ENCODE peak calls at places on chromosomes 6 and 20, in five cellular contexts. D is activated T-cell treated with anti-CD3 and anti-CD28 coated beads for 24 hours; L is stimulated activated CD4-positive, alpha-beta T cell treated with anti-CD3 and anti-CD28 coated beads, Interleukin-12 subunit alpha, Interleukin-12 subunit beta, amount 100 ng/mL, for 4 hours; H is cardiac muscle cell; Z is adipocyte. V is an unnamed sample.

GRCh38 chr6:139605350-139605749 is 230.9 kb upstream of the CITED2 start:
- DNase-seq in D (no peak), L (no peak), H (no peak), Z (no peak), V (no peak)

GRCh38 chr6:140677781-140678528 is 1303.5 kb upstream of the CITED2 start:
- DNase-seq in D (no peak), L (no peak), H (no peak), Z (no peak), V (no peak)

GRCh38 chr6:136525586-136526195 is 24.5 kb downstream of the MAP7 start:
- DNase-seq in D (no peak), L (no peak), H (no peak), Z (no peak), V (no peak)

GRCh38 chr20:62875419-62876355 is 14.1 kb upstream of the TCFL5 start:
- DNase-seq in D (no peak), L (no peak), H (peak), Z (peak), V (peak)

GRCh38 chr20:51800132-51800721 is 2.1 kb downstream of the SALL4 start:
- DNase-seq in D (peak), L (peak), H (peak), Z (peak), V (peak)

GRCh38 chr6:108556864-108557493 is 3.7 kb upstream of the FOXO3 start:
- DNase-seq in D (no peak), L (no peak), H (no peak), Z (peak), V (no peak)

GRCh38 chr6:18509871-18510643 is 122.9 kb downstream of the RNF144B start:
- DNase-seq in D (no peak), L (no peak), H (no peak), Z (peak), V (no peak)

GRCh38 chr6:106163966-106164877 is 78.1 kb downstream of the PRDM1 start:
- DNase-seq in D (peak), L (peak), H (no peak), Z (peak), V (peak)

GRCh38 chr6:149060985-149061760 is 256.3 kb upstream of the TAB2 start:
- DNase-seq in D (no peak), L (no peak), H (no peak), Z (peak), V (no peak)

GRCh38 chr6:137443901-137444300 is 50.3 kb downstream of the OLIG3 start:
- DNase-seq in D (no peak), L (no peak), H (no peak), Z (no peak), V (no peak)

GRCh38 chr6:129493396-129493902 is 216.5 kb downstream of the ARHGAP18 start:
- DNase-seq in D (no peak), L (no peak), H (no peak), Z (peak), V (no peak)

GRCh38 chr6:4059115-4059777 is 19.7 kb downstream of the FAM217A start:
- DNase-seq in D (peak), L (peak), H (no peak), Z (peak), V (no peak)

GRCh38 chr6:167796668-167797031 is 30.1 kb upstream of the AFDN start:
- DNase-seq in D (no peak), L (no peak), H (no peak), Z (no peak), V (no peak)

GRCh38 chr20:40930561-40930960 is 98.1 kb upstream of the TOP1 start:
- DNase-seq in D (no peak), L (no peak), H (no peak), Z (no peak), V (no peak)

GRCh38 chr6:108114861-108115597 is 40.5 kb upstream of the OSTM1 start:
- DNase-seq in D (no peak), L (no peak), H (peak), Z (peak), V (peak)

GRCh38 chr6:120947111-120947510 is 387.2 kb downstream of the TBC1D32 start:
- DNase-seq in D (no peak), L (no peak), H (no peak), Z (no peak), V (no peak)

GRCh38 chr6:39681566-39682250 is 43.5 kb downstream of the KIF6 start:
- DNase-seq in D (no peak), L (no peak), H (no peak), Z (peak), V (no peak)

GRCh38 chr6:43779864-43780260 is 9.9 kb downstream of the VEGFA start:
- DNase-seq in D (no peak), L (no peak), H (no peak), Z (no peak), V (no peak)

GRCh38 chr6:89992818-89993217 is 98.5 kb downstream of the GJA10 start:
- DNase-seq in D (no peak), L (no peak), H (no peak), Z (no peak), V (no peak)

GRCh38 chr6:29071831-29072723 is 15.0 kb downstream of the OR2B3 start:
- DNase-seq in D (no peak), L (no peak), H (peak), Z (peak), V (peak)

V was measured in HL-60.